ENCODE peak calls at places on chromosomes 11 and 22, in eight cellular contexts. One of them, this sample, is unnamed. For H3K4me1, the result is how much of the 10 kb centered on the place peaks cover.

GRCh38 chr11:35662061-35662648 is 420 bp upstream of the TRIM44 start:
- DNase-seq in colonic mucosa: no peak
- DNase-seq in CD8-positive, alpha-beta memory T cell: peak
- DNase-seq in cardiac muscle cell: no peak
- DNase-seq in prostate gland: no peak
- DNase-seq in uterus: no peak
- DNase-seq in PC-9: peak
- DNase-seq in GM23338: no peak
- DNase-seq in this sample: no peak

GRCh38 chr11:129894281-129895125 is 875 bp downstream of the NFRKB start:
- DNase-seq in colonic mucosa: no peak
- DNase-seq in PC-9: no peak
- DNase-seq in cardiac muscle cell: no peak
- DNase-seq in uterus: no peak
- DNase-seq in GM23338: no peak
- DNase-seq in prostate gland: no peak
- DNase-seq in CD8-positive, alpha-beta memory T cell: no peak
- DNase-seq in this sample: no peak

GRCh38 chr11:1757861-1758610 is 5.7 kb downstream of the CTSD start:
- DNase-seq in prostate gland: no peak
- DNase-seq in CD8-positive, alpha-beta memory T cell: peak
- DNase-seq in cardiac muscle cell: no peak
- DNase-seq in uterus: no peak
- DNase-seq in PC-9: no peak
- DNase-seq in GM23338: no peak
- DNase-seq in colonic mucosa: peak
- DNase-seq in this sample: no peak

GRCh38 chr11:134120143-134120850 is 51.4 kb downstream of the JAM3 start:
- DNase-seq in PC-9: no peak
- DNase-seq in GM23338: no peak
- DNase-seq in CD8-positive, alpha-beta memory T cell: no peak
- DNase-seq in uterus: peak
- DNase-seq in colonic mucosa: peak
- DNase-seq in cardiac muscle cell: peak
- DNase-seq in prostate gland: peak
- DNase-seq in this sample: no peak

GRCh38 chr11:96309001-96309642 is 33.9 kb downstream of the MAML2 start:
- DNase-seq in colonic mucosa: no peak
- DNase-seq in cardiac muscle cell: no peak
- DNase-seq in PC-9: no peak
- DNase-seq in uterus: no peak
- DNase-seq in CD8-positive, alpha-beta memory T cell: no peak
- DNase-seq in GM23338: no peak
- DNase-seq in prostate gland: no peak
- DNase-seq in this sample: no peak

GRCh38 chr11:45847908-45848316 is 637 bp downstream of the CRY2 start:
- DNase-seq in PC-9: peak
- DNase-seq in GM23338: peak
- DNase-seq in CD8-positive, alpha-beta memory T cell: peak
- DNase-seq in prostate gland: peak
- DNase-seq in uterus: peak
- DNase-seq in colonic mucosa: peak
- DNase-seq in cardiac muscle cell: peak
- DNase-seq in this sample: peak

GRCh38 chr11:111229604-111230003 is 15.9 kb upstream of the POU2AF2 start:
- DNase-seq in GM23338: no peak
- DNase-seq in prostate gland: no peak
- DNase-seq in colonic mucosa: no peak
- DNase-seq in uterus: no peak
- DNase-seq in cardiac muscle cell: no peak
- DNase-seq in PC-9: no peak
- DNase-seq in CD8-positive, alpha-beta memory T cell: no peak
- DNase-seq in this sample: no peak

GRCh38 chr11:2804189-2804588 is 81.4 kb downstream of the CDKN1C start:
- DNase-seq in PC-9: no peak
- DNase-seq in GM23338: no peak
- DNase-seq in prostate gland: no peak
- DNase-seq in CD8-positive, alpha-beta memory T cell: no peak
- DNase-seq in cardiac muscle cell: no peak
- DNase-seq in uterus: peak
- DNase-seq in colonic mucosa: peak
- DNase-seq in this sample: peak

GRCh38 chr11:126431401-126432064 is 76.0 kb downstream of the ST3GAL4 start:
- DNase-seq in uterus: peak
- DNase-seq in PC-9: peak
- DNase-seq in GM23338: no peak
- DNase-seq in cardiac muscle cell: no peak
- DNase-seq in CD8-positive, alpha-beta memory T cell: no peak
- DNase-seq in prostate gland: no peak
- DNase-seq in colonic mucosa: peak
- DNase-seq in this sample: no peak

GRCh38 chr11:3171931-3172560 is 6.9 kb upstream of the OSBPL5 start:
- DNase-seq in cardiac muscle cell: no peak
- DNase-seq in colonic mucosa: no peak
- DNase-seq in PC-9: no peak
- DNase-seq in CD8-positive, alpha-beta memory T cell: peak
- DNase-seq in prostate gland: no peak
- DNase-seq in GM23338: no peak
- DNase-seq in uterus: no peak
- DNase-seq in this sample: no peak

GRCh38 chr11:72354356-72355115 is 79.8 kb downstream of the CLPB start:
- DNase-seq in uterus: no peak
- DNase-seq in cardiac muscle cell: no peak
- DNase-seq in PC-9: peak
- DNase-seq in colonic mucosa: no peak
- DNase-seq in GM23338: peak
- DNase-seq in prostate gland: no peak
- DNase-seq in CD8-positive, alpha-beta memory T cell: no peak
- DNase-seq in this sample: peak

GRCh38 chr22:49703990-49704344 is 123.7 kb downstream of the BRD1 start:
- DNase-seq in PC-9: no peak
- DNase-seq in uterus: no peak
- DNase-seq in GM23338: no peak
- DNase-seq in prostate gland: no peak
- DNase-seq in CD8-positive, alpha-beta memory T cell: no peak
- DNase-seq in cardiac muscle cell: no peak
- DNase-seq in colonic mucosa: no peak
- DNase-seq in this sample: no peak

GRCh38 chr11:72869845-72870244 is 55.6 kb downstream of the ATG16L2 start:
- DNase-seq in cardiac muscle cell: no peak
- DNase-seq in uterus: no peak
- DNase-seq in CD8-positive, alpha-beta memory T cell: no peak
- DNase-seq in colonic mucosa: no peak
- DNase-seq in prostate gland: no peak
- DNase-seq in GM23338: no peak
- DNase-seq in PC-9: no peak
- DNase-seq in this sample: no peak

GRCh38 chr22:23504522-23504921 is 75.6 kb downstream of the IGLL1 start:
- DNase-seq in prostate gland: no peak
- DNase-seq in CD8-positive, alpha-beta memory T cell: no peak
- DNase-seq in PC-9: no peak
- DNase-seq in cardiac muscle cell: no peak
- DNase-seq in GM23338: no peak
- DNase-seq in uterus: no peak
- DNase-seq in colonic mucosa: no peak
- DNase-seq in this sample: no peak

GRCh38 chr11:110629594-110629993 is 82.6 kb downstream of the ARHGAP20 start:
- DNase-seq in cardiac muscle cell: no peak
- DNase-seq in GM23338: no peak
- DNase-seq in colonic mucosa: no peak
- DNase-seq in PC-9: no peak
- DNase-seq in uterus: no peak
- DNase-seq in prostate gland: no peak
- DNase-seq in CD8-positive, alpha-beta memory T cell: no peak
- DNase-seq in this sample: no peak

GRCh38 chr11:30326114-30326783 is 3.3 kb downstream of the ARL14EP start:
- DNase-seq in uterus: no peak
- DNase-seq in PC-9: no peak
- DNase-seq in colonic mucosa: no peak
- DNase-seq in cardiac muscle cell: no peak
- DNase-seq in prostate gland: no peak
- DNase-seq in GM23338: no peak
- DNase-seq in CD8-positive, alpha-beta memory T cell: no peak
- DNase-seq in this sample: no peak

GRCh38 chr11:11324090-11324489 is 29.0 kb downstream of the CSNK2A3 start:
- DNase-seq in GM23338: no peak
- DNase-seq in CD8-positive, alpha-beta memory T cell: no peak
- DNase-seq in colonic mucosa: no peak
- DNase-seq in prostate gland: no peak
- DNase-seq in uterus: no peak
- DNase-seq in PC-9: no peak
- DNase-seq in cardiac muscle cell: no peak
- DNase-seq in this sample: no peak

GRCh38 chr11:43573233-43573632 is 107.3 kb upstream of the HSD17B12 start:
- DNase-seq in PC-9: no peak
- DNase-seq in cardiac muscle cell: peak
- DNase-seq in CD8-positive, alpha-beta memory T cell: no peak
- DNase-seq in uterus: no peak
- DNase-seq in GM23338: peak
- DNase-seq in colonic mucosa: no peak
- DNase-seq in prostate gland: no peak
- DNase-seq in this sample: peak

GRCh38 chr11:71356904-71357303 is 91.3 kb downstream of the DHCR7 start:
- DNase-seq in prostate gland: no peak
- DNase-seq in PC-9: no peak
- DNase-seq in CD8-positive, alpha-beta memory T cell: no peak
- DNase-seq in GM23338: no peak
- DNase-seq in uterus: no peak
- DNase-seq in colonic mucosa: no peak
- DNase-seq in cardiac muscle cell: no peak
- DNase-seq in this sample: no peak

GRCh38 chr11:33689089-33689488 is 11.5 kb downstream of the C11orf91 start:
- DNase-seq in cardiac muscle cell: no peak
- DNase-seq in uterus: no peak
- DNase-seq in colonic mucosa: no peak
- DNase-seq in GM23338: no peak
- DNase-seq in PC-9: no peak
- DNase-seq in CD8-positive, alpha-beta memory T cell: no peak
- DNase-seq in prostate gland: no peak
- DNase-seq in this sample: no peak

GRCh38 chr11:112172362-112172994 is 2.8 kb upstream of the BCO2 start:
- DNase-seq in colonic mucosa: no peak
- DNase-seq in GM23338: no peak
- DNase-seq in CD8-positive, alpha-beta memory T cell: no peak
- DNase-seq in prostate gland: no peak
- DNase-seq in cardiac muscle cell: no peak
- DNase-seq in PC-9: no peak
- DNase-seq in uterus: no peak
- DNase-seq in this sample: no peak

GRCh38 chr11:1298695-1299492 is 10.5 kb downstream of the TOLLIP start:
- DNase-seq in GM23338: peak
- DNase-seq in colonic mucosa: peak
- DNase-seq in PC-9: peak
- DNase-seq in CD8-positive, alpha-beta memory T cell: no peak
- DNase-seq in prostate gland: peak
- DNase-seq in cardiac muscle cell: peak
- DNase-seq in uterus: peak
- DNase-seq in this sample: peak

GRCh38 chr11:62909107-62909894 is 11.9 kb downstream of the CHRM1 start:
- DNase-seq in uterus: peak
- DNase-seq in colonic mucosa: peak
- DNase-seq in PC-9: peak
- DNase-seq in GM23338: peak
- DNase-seq in CD8-positive, alpha-beta memory T cell: no peak
- DNase-seq in cardiac muscle cell: peak
- DNase-seq in prostate gland: peak
- DNase-seq in this sample: peak

GRCh38 chr22:25548866-25549464 is 15.5 kb upstream of the GRK3 start:
- DNase-seq in colonic mucosa: no peak
- DNase-seq in prostate gland: no peak
- DNase-seq in uterus: no peak
- DNase-seq in CD8-positive, alpha-beta memory T cell: no peak
- DNase-seq in cardiac muscle cell: no peak
- DNase-seq in GM23338: no peak
- DNase-seq in PC-9: no peak
- DNase-seq in this sample: no peak

GRCh38 chr11:121687961-121688566 is 235.3 kb upstream of the SORL1-AS1 start:
- DNase-seq in GM23338: peak
- DNase-seq in PC-9: no peak
- DNase-seq in CD8-positive, alpha-beta memory T cell: no peak
- DNase-seq in prostate gland: no peak
- DNase-seq in colonic mucosa: no peak
- DNase-seq in uterus: no peak
- DNase-seq in cardiac muscle cell: peak
- DNase-seq in this sample: peak

GRCh38 chr11:70174846-70175764 is 28.0 kb upstream of the FADD start:
- DNase-seq in PC-9: no peak
- DNase-seq in prostate gland: peak
- DNase-seq in GM23338: peak
- DNase-seq in colonic mucosa: no peak
- DNase-seq in cardiac muscle cell: no peak
- DNase-seq in CD8-positive, alpha-beta memory T cell: no peak
- DNase-seq in uterus: no peak
- DNase-seq in this sample: peak
- H3K27ac ChIP-seq in PC-9: no peak
- H3K27ac ChIP-seq in prostate gland: peak
- H3K27ac ChIP-seq in GM23338: peak
- H3K27ac ChIP-seq in colonic mucosa: no peak
- H3K27ac ChIP-seq in cardiac muscle cell: no peak
- H3K27ac ChIP-seq in CD8-positive, alpha-beta memory T cell: no peak
- H3K27ac ChIP-seq in uterus: no peak
- H3K27ac ChIP-seq in this sample: no peak

DNA sequence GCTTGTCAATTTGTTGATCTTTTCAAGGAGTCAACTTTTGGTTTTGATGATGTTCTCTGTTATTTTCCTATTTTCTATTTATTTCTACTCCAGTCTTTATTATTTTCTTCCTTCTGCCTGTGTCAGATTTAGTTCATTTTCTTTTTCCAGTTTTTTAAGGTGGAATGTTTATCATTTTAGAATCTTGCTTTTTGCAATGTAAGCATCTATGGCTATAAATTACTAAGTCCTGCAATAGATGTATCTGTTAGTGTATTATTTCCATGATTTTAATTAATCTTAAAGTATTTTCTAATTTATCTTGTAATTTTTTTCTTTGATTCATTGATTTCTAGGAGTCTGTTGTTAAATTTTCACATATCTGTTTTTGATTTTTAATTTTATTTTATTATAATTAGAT is 81.7 kb downstream of the ARHGAP8 start:
- DNase-seq in colonic mucosa: no peak
- DNase-seq in prostate gland: no peak
- DNase-seq in cardiac muscle cell: no peak
- DNase-seq in GM23338: no peak
- DNase-seq in uterus: no peak
- DNase-seq in CD8-positive, alpha-beta memory T cell: no peak
- DNase-seq in PC-9: no peak
- DNase-seq in this sample: no peak
- H3K4me1 ChIP-seq in colonic mucosa: under half
- H3K4me1 ChIP-seq in prostate gland: under half
- H3K4me1 ChIP-seq in cardiac muscle cell: under half
- H3K4me1 ChIP-seq in GM23338: under half
- H3K4me1 ChIP-seq in uterus: under half
- H3K4me1 ChIP-seq in CD8-positive, alpha-beta memory T cell: under half
- H3K4me1 ChIP-seq in PC-9: under half
- H3K4me1 ChIP-seq in this sample: under half

GRCh38 chr22:41687901-41688364 is 734 bp downstream of the SNU13 start:
- DNase-seq in colonic mucosa: no peak
- DNase-seq in cardiac muscle cell: peak
- DNase-seq in uterus: no peak
- DNase-seq in CD8-positive, alpha-beta memory T cell: no peak
- DNase-seq in prostate gland: no peak
- DNase-seq in GM23338: peak
- DNase-seq in PC-9: no peak
- DNase-seq in this sample: peak
- H3K27ac ChIP-seq in colonic mucosa: peak
- H3K27ac ChIP-seq in cardiac muscle cell: peak
- H3K27ac ChIP-seq in uterus: peak
- H3K27ac ChIP-seq in CD8-positive, alpha-beta memory T cell: peak
- H3K27ac ChIP-seq in prostate gland: peak
- H3K27ac ChIP-seq in GM23338: peak
- H3K27ac ChIP-seq in PC-9: peak
- H3K27ac ChIP-seq in this sample: no peak

GRCh38 chr11:78432058-78432515 is 14.5 kb upstream of the GAB2 start:
- DNase-seq in colonic mucosa: no peak
- DNase-seq in uterus: peak
- DNase-seq in cardiac muscle cell: peak
- DNase-seq in prostate gland: no peak
- DNase-seq in CD8-positive, alpha-beta memory T cell: no peak
- DNase-seq in PC-9: peak
- DNase-seq in GM23338: peak
- DNase-seq in this sample: peak
- H3K4me1 ChIP-seq in colonic mucosa: under half
- H3K4me1 ChIP-seq in uterus: under half
- H3K4me1 ChIP-seq in cardiac muscle cell: under half
- H3K4me1 ChIP-seq in prostate gland: under half
- H3K4me1 ChIP-seq in CD8-positive, alpha-beta memory T cell: under half
- H3K4me1 ChIP-seq in PC-9: under half
- H3K4me1 ChIP-seq in GM23338: under half
- H3K4me1 ChIP-seq in this sample: under half

This sample was measured in endodermal cell.